ENCODE peak calls at places on chromosome 12, in eight cellular contexts. One of them, this sample, is unnamed.

GRCh38 chr12:96085475-96085874 is 50.1 kb upstream of the LTA4H start:
- DNase-seq in choroid plexus epithelial cell: no peak
- DNase-seq in stimulated activated CD4-positive, alpha-beta T cell treated with anti-CD3 and anti-CD28 coated beads, TNF-alpha, amount 100 ng/mL, for 1 hour: no peak
- DNase-seq in CD8-positive, alpha-beta T cell: no peak
- DNase-seq in activated CD4-positive, alpha-beta memory T cell treated with anti-CD3 and anti-CD28 coated beads, Interleukin-2, amount 10 ng/mL, durations not matched to agents 7 days and 5 days: no peak
- DNase-seq in T-cell: no peak
- DNase-seq in AG10803: no peak
- DNase-seq in mucosa of gallbladder: no peak
- DNase-seq in this sample: no peak

GRCh38 chr12:76032043-76032981 is 736 bp upstream of the PHLDA1 start:
- DNase-seq in choroid plexus epithelial cell: peak
- DNase-seq in stimulated activated CD4-positive, alpha-beta T cell treated with anti-CD3 and anti-CD28 coated beads, TNF-alpha, amount 100 ng/mL, for 1 hour: no peak
- DNase-seq in CD8-positive, alpha-beta T cell: peak
- DNase-seq in activated CD4-positive, alpha-beta memory T cell treated with anti-CD3 and anti-CD28 coated beads, Interleukin-2, amount 10 ng/mL, durations not matched to agents 7 days and 5 days: peak
- DNase-seq in T-cell: no peak
- DNase-seq in AG10803: peak
- DNase-seq in mucosa of gallbladder: peak
- DNase-seq in this sample: peak

GRCh38 chr12:45547822-45548221 is 181.7 kb upstream of the ARID2 start:
- DNase-seq in choroid plexus epithelial cell: peak
- DNase-seq in stimulated activated CD4-positive, alpha-beta T cell treated with anti-CD3 and anti-CD28 coated beads, TNF-alpha, amount 100 ng/mL, for 1 hour: no peak
- DNase-seq in CD8-positive, alpha-beta T cell: no peak
- DNase-seq in activated CD4-positive, alpha-beta memory T cell treated with anti-CD3 and anti-CD28 coated beads, Interleukin-2, amount 10 ng/mL, durations not matched to agents 7 days and 5 days: no peak
- DNase-seq in T-cell: no peak
- DNase-seq in AG10803: peak
- DNase-seq in mucosa of gallbladder: no peak
- DNase-seq in this sample: no peak

GRCh38 chr12:49912846-49913245 is 9.1 kb upstream of the FAIM2 start:
- DNase-seq in choroid plexus epithelial cell: no peak
- DNase-seq in stimulated activated CD4-positive, alpha-beta T cell treated with anti-CD3 and anti-CD28 coated beads, TNF-alpha, amount 100 ng/mL, for 1 hour: no peak
- DNase-seq in CD8-positive, alpha-beta T cell: no peak
- DNase-seq in activated CD4-positive, alpha-beta memory T cell treated with anti-CD3 and anti-CD28 coated beads, Interleukin-2, amount 10 ng/mL, durations not matched to agents 7 days and 5 days: no peak
- DNase-seq in T-cell: no peak
- DNase-seq in AG10803: no peak
- DNase-seq in mucosa of gallbladder: no peak
- DNase-seq in this sample: no peak

GRCh38 chr12:101962486-101962885 is 85.1 kb downstream of the DRAM1 start:
- DNase-seq in choroid plexus epithelial cell: no peak
- DNase-seq in stimulated activated CD4-positive, alpha-beta T cell treated with anti-CD3 and anti-CD28 coated beads, TNF-alpha, amount 100 ng/mL, for 1 hour: no peak
- DNase-seq in CD8-positive, alpha-beta T cell: no peak
- DNase-seq in activated CD4-positive, alpha-beta memory T cell treated with anti-CD3 and anti-CD28 coated beads, Interleukin-2, amount 10 ng/mL, durations not matched to agents 7 days and 5 days: no peak
- DNase-seq in T-cell: no peak
- DNase-seq in AG10803: peak
- DNase-seq in mucosa of gallbladder: no peak
- DNase-seq in this sample: peak

GRCh38 chr12:129531004-129531403 is 372.8 kb downstream of the TMEM132D start:
- DNase-seq in choroid plexus epithelial cell: peak
- DNase-seq in stimulated activated CD4-positive, alpha-beta T cell treated with anti-CD3 and anti-CD28 coated beads, TNF-alpha, amount 100 ng/mL, for 1 hour: no peak
- DNase-seq in CD8-positive, alpha-beta T cell: no peak
- DNase-seq in activated CD4-positive, alpha-beta memory T cell treated with anti-CD3 and anti-CD28 coated beads, Interleukin-2, amount 10 ng/mL, durations not matched to agents 7 days and 5 days: no peak
- DNase-seq in T-cell: no peak
- DNase-seq in AG10803: no peak
- DNase-seq in mucosa of gallbladder: peak
- DNase-seq in this sample: no peak

GRCh38 chr12:116996648-116997047 is 85.9 kb downstream of the FBXW8 start:
- DNase-seq in choroid plexus epithelial cell: no peak
- DNase-seq in stimulated activated CD4-positive, alpha-beta T cell treated with anti-CD3 and anti-CD28 coated beads, TNF-alpha, amount 100 ng/mL, for 1 hour: no peak
- DNase-seq in CD8-positive, alpha-beta T cell: no peak
- DNase-seq in activated CD4-positive, alpha-beta memory T cell treated with anti-CD3 and anti-CD28 coated beads, Interleukin-2, amount 10 ng/mL, durations not matched to agents 7 days and 5 days: no peak
- DNase-seq in T-cell: no peak
- DNase-seq in AG10803: peak
- DNase-seq in mucosa of gallbladder: no peak
- DNase-seq in this sample: no peak

GRCh38 chr12:754238-754816 is 1.9 kb downstream of the WNK1 start:
- DNase-seq in choroid plexus epithelial cell: peak
- DNase-seq in stimulated activated CD4-positive, alpha-beta T cell treated with anti-CD3 and anti-CD28 coated beads, TNF-alpha, amount 100 ng/mL, for 1 hour: no peak
- DNase-seq in CD8-positive, alpha-beta T cell: no peak
- DNase-seq in activated CD4-positive, alpha-beta memory T cell treated with anti-CD3 and anti-CD28 coated beads, Interleukin-2, amount 10 ng/mL, durations not matched to agents 7 days and 5 days: no peak
- DNase-seq in T-cell: no peak
- DNase-seq in AG10803: no peak
- DNase-seq in mucosa of gallbladder: no peak
- DNase-seq in this sample: no peak

GRCh38 chr12:121800694-121801600 is 2.9 kb upstream of the SETD1B start:
- DNase-seq in choroid plexus epithelial cell: peak
- DNase-seq in stimulated activated CD4-positive, alpha-beta T cell treated with anti-CD3 and anti-CD28 coated beads, TNF-alpha, amount 100 ng/mL, for 1 hour: no peak
- DNase-seq in CD8-positive, alpha-beta T cell: peak
- DNase-seq in activated CD4-positive, alpha-beta memory T cell treated with anti-CD3 and anti-CD28 coated beads, Interleukin-2, amount 10 ng/mL, durations not matched to agents 7 days and 5 days: peak
- DNase-seq in T-cell: peak
- DNase-seq in AG10803: peak
- DNase-seq in mucosa of gallbladder: peak
- DNase-seq in this sample: peak

GRCh38 chr12:7959278-7960063 is 23.5 kb upstream of the SLC2A3 start:
- DNase-seq in choroid plexus epithelial cell: peak
- DNase-seq in stimulated activated CD4-positive, alpha-beta T cell treated with anti-CD3 and anti-CD28 coated beads, TNF-alpha, amount 100 ng/mL, for 1 hour: peak
- DNase-seq in CD8-positive, alpha-beta T cell: no peak
- DNase-seq in activated CD4-positive, alpha-beta memory T cell treated with anti-CD3 and anti-CD28 coated beads, Interleukin-2, amount 10 ng/mL, durations not matched to agents 7 days and 5 days: peak
- DNase-seq in T-cell: peak
- DNase-seq in AG10803: no peak
- DNase-seq in mucosa of gallbladder: no peak
- DNase-seq in this sample: no peak

GRCh38 chr12:40474630-40475029 is 217.6 kb upstream of the CNTN1 start:
- DNase-seq in choroid plexus epithelial cell: no peak
- DNase-seq in stimulated activated CD4-positive, alpha-beta T cell treated with anti-CD3 and anti-CD28 coated beads, TNF-alpha, amount 100 ng/mL, for 1 hour: no peak
- DNase-seq in CD8-positive, alpha-beta T cell: no peak
- DNase-seq in activated CD4-positive, alpha-beta memory T cell treated with anti-CD3 and anti-CD28 coated beads, Interleukin-2, amount 10 ng/mL, durations not matched to agents 7 days and 5 days: no peak
- DNase-seq in T-cell: no peak
- DNase-seq in AG10803: no peak
- DNase-seq in mucosa of gallbladder: no peak
- DNase-seq in this sample: no peak

GRCh38 chr12:115963030-115963480 is 314.4 kb downstream of the MED13L start:
- DNase-seq in choroid plexus epithelial cell: peak
- DNase-seq in stimulated activated CD4-positive, alpha-beta T cell treated with anti-CD3 and anti-CD28 coated beads, TNF-alpha, amount 100 ng/mL, for 1 hour: no peak
- DNase-seq in CD8-positive, alpha-beta T cell: no peak
- DNase-seq in activated CD4-positive, alpha-beta memory T cell treated with anti-CD3 and anti-CD28 coated beads, Interleukin-2, amount 10 ng/mL, durations not matched to agents 7 days and 5 days: no peak
- DNase-seq in T-cell: no peak
- DNase-seq in AG10803: peak
- DNase-seq in mucosa of gallbladder: no peak
- DNase-seq in this sample: peak